ENCODE peak calls at places on chromosomes 16 and 17, in five cellular contexts. N is endothelial cell, Y is dorsolateral prefrontal cortex, Q is B cell, W is hepatocyte. L is an unnamed sample.

GRCh38 chr17:7001562-7001961 is 5.7 kb downstream of the ALOX12 start:
- DNase-seq in Q (no peak), N (peak), Y (no peak), W (no peak), L (no peak)

GRCh38 chr17:5522476-5522875 is 36.1 kb downstream of the MIS12 start:
- DNase-seq in N (no peak), Q (no peak), Y (no peak), W (no peak), L (no peak)

GRCh38 chr16:63131503-63131902 is 1095.3 kb upstream of the CDH8 start:
- DNase-seq in Y (no peak), W (no peak), Q (no peak), N (no peak), L (no peak)

GRCh38 chr16:49713770-49714169 is 142.1 kb downstream of the ZNF423 start:
- DNase-seq in W (no peak), Y (no peak), Q (no peak), N (no peak), L (no peak)

GRCh38 chr17:75685508-75685907 is 18.4 kb downstream of the SAP30BP start:
- DNase-seq in N (no peak), Y (no peak), Q (no peak), W (no peak), L (no peak)

GRCh38 chr17:2716649-2717048 is 5.1 kb upstream of the CLUH start:
- DNase-seq in W (no peak), N (no peak), Y (no peak), Q (no peak), L (no peak)

GRCh38 chr17:81866440-81867122 is 4.6 kb downstream of the ARHGDIA start:
- DNase-seq in Y (no peak), Q (no peak), W (no peak), N (no peak), L (no peak)

GRCh38 chr16:49441366-49441780 is 67.8 kb downstream of the C16orf78 start:
- DNase-seq in Q (peak), W (peak), N (peak), Y (no peak), L (no peak)

GRCh38 chr16:939311-939710 is 31.5 kb downstream of the LMF1 start:
- DNase-seq in N (no peak), Y (no peak), W (no peak), Q (no peak), L (no peak)

GRCh38 chr17:77666480-77666879 is 292.0 kb upstream of the TNRC6C start:
- DNase-seq in N (no peak), Q (no peak), W (no peak), Y (no peak), L (no peak)

DNA sequence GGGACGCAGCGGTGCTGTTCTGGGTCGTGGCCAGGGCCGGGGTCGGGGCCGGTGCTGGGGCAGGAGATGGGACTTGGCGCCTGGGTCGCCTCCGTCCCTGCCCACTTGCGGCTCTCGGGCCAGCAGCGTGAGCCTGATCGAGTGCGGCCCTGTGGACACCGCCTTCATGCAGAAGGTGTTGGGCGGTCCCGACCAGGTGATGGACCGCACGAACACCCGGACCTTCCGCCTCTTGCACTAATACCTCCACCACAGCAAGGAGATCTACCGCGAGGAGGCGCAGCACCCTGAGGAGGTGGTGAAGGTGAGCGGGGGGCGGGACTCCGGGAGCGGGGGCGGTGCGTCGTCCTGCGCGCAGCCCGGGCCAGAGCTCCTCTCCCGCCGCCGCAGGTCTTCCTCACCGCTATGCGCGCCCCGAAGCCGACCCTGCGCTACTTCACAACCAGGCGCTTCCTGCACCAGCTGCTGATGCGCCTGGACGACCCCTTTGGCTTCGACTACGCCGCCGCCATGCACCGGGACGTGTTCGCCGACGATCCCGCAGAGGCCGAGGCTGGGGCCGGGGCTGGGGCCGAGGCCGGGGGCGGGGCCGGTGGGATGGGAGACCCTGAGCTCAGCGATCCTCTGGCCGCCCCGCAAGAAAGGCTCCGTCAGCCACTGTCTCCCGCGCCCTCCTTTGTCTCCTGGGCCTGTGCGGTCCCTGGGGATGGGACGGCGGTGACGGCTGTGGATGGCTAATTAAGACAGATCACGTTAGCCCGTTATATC is 4.5 kb upstream of the HSD17B1 start:
- DNase-seq in Y (peak), Q (peak), W (peak), N (peak), L (peak)
- TF ChIP-seq CTCF in Y (no peak), Q (peak), W (peak), N (peak), L (peak)

GRCh38 chr16:2205104-2205966 is at the start of gene MLST8:
- DNase-seq in W (peak), Y (peak), Q (peak), N (peak), L (peak)
- TF ChIP-seq CTCF in W (peak), Y (no peak), Q (peak), N (no peak), L (peak)

DNA sequence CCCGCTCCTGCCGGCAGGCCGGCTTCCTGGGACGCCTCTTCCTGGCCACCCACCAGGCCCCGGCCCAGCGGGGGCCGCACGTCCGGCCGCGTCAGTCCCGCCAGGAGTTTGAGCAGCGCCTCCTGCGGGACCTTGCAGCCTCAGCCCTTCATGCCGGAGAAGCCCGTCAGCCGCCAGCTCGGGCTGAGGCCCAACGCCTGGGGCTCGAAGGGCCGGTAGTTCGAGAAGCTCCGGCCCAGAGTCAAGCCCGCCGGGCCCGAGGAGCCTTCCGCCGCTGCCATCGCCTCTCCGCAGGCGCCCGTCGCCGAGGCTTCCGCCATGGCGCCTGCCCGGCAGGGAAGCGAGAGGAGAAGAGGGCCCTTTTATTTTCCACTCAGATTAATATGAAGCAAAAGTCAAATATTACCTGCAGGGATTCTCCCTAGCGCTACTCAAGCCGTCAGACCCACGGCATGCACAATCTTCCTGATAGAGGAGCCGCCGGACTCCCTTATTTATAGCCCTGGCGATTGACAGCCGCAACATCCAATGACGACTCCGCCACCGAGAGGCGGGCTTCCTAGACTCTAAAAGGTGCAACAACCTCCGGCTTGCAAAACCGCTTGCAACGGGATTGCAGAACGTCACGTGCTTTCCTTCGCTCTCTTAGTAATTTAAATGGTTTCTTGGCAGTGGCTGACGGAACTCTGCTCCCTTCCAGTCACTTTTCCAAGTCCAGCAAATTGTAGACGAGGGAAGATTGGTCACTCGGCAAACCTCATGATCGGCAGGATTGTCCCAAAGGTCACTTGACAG is at the start of gene SEPHS2:
- DNase-seq in N (peak), Y (peak), W (peak), Q (peak), L (peak)
- TF ChIP-seq CTCF in N (peak), Y (no peak), W (peak), Q (peak), L (peak)

GRCh38 chr17:19270347-19270950 is 33.3 kb downstream of the EPN2 start:
- DNase-seq in W (no peak), Q (no peak), Y (no peak), N (peak), L (no peak)
- TF ChIP-seq CTCF in W (no peak), Q (no peak), Y (no peak), N (peak), L (no peak)

GRCh38 chr16:65828296-65828695 is 538.2 kb upstream of the CDH5 start:
- DNase-seq in W (no peak), N (no peak), Q (no peak), Y (peak), L (no peak)
- TF ChIP-seq CTCF in W (no peak), N (no peak), Q (no peak), Y (no peak), L (no peak)

GRCh38 chr17:37413875-37414519 is 7.3 kb downstream of the TADA2A start:
- DNase-seq in Q (no peak), Y (no peak), N (no peak), W (no peak), L (no peak)
- TF ChIP-seq CTCF in Q (no peak), Y (no peak), N (no peak), W (peak), L (no peak)